ENCODE peak calls at places on chromosomes 2 and 18, in five cellular contexts. One of them, this sample, is unnamed.

GRCh38 chr2:120109186-120110061 is 96.5 kb downstream of the EPB41L5 start:
- DNase-seq in heart right ventricle: no peak
- DNase-seq in AG20443: peak
- DNase-seq in WERI-Rb-1: peak
- DNase-seq in NCI-H2171 treated with DMSO at 0.1 percent for 48 hours: peak
- DNase-seq in this sample: no peak

GRCh38 chr2:159677654-159678053 is 34.7 kb upstream of the MARCHF7 start:
- DNase-seq in heart right ventricle: no peak
- DNase-seq in AG20443: no peak
- DNase-seq in WERI-Rb-1: no peak
- DNase-seq in NCI-H2171 treated with DMSO at 0.1 percent for 48 hours: no peak
- DNase-seq in this sample: no peak

GRCh38 chr2:137729305-137729704 is 235.0 kb upstream of the HNMT start:
- DNase-seq in heart right ventricle: no peak
- DNase-seq in AG20443: no peak
- DNase-seq in WERI-Rb-1: no peak
- DNase-seq in NCI-H2171 treated with DMSO at 0.1 percent for 48 hours: no peak
- DNase-seq in this sample: no peak

GRCh38 chr2:11573418-11574175 is 39.8 kb downstream of the GREB1 start:
- DNase-seq in heart right ventricle: no peak
- DNase-seq in AG20443: peak
- DNase-seq in WERI-Rb-1: no peak
- DNase-seq in NCI-H2171 treated with DMSO at 0.1 percent for 48 hours: no peak
- DNase-seq in this sample: no peak

GRCh38 chr2:174004900-174005605 is 39.9 kb upstream of the SP3 start:
- DNase-seq in heart right ventricle: no peak
- DNase-seq in AG20443: peak
- DNase-seq in WERI-Rb-1: no peak
- DNase-seq in NCI-H2171 treated with DMSO at 0.1 percent for 48 hours: no peak
- DNase-seq in this sample: no peak

GRCh38 chr2:193895226-193895625 is 1700.5 kb upstream of the TMEFF2 start:
- DNase-seq in heart right ventricle: no peak
- DNase-seq in AG20443: no peak
- DNase-seq in WERI-Rb-1: no peak
- DNase-seq in NCI-H2171 treated with DMSO at 0.1 percent for 48 hours: no peak
- DNase-seq in this sample: no peak

GRCh38 chr2:27954771-27955384 is 64.3 kb downstream of the BABAM2 start:
- DNase-seq in heart right ventricle: no peak
- DNase-seq in AG20443: peak
- DNase-seq in WERI-Rb-1: no peak
- DNase-seq in NCI-H2171 treated with DMSO at 0.1 percent for 48 hours: peak
- DNase-seq in this sample: no peak

GRCh38 chr18:76432970-76433767 is 61.9 kb downstream of the ZNF516 start:
- DNase-seq in heart right ventricle: no peak
- DNase-seq in AG20443: no peak
- DNase-seq in WERI-Rb-1: no peak
- DNase-seq in NCI-H2171 treated with DMSO at 0.1 percent for 48 hours: no peak
- DNase-seq in this sample: no peak

GRCh38 chr2:40255118-40255517 is 196.8 kb downstream of the SLC8A1 start:
- DNase-seq in heart right ventricle: no peak
- DNase-seq in AG20443: no peak
- DNase-seq in WERI-Rb-1: no peak
- DNase-seq in NCI-H2171 treated with DMSO at 0.1 percent for 48 hours: no peak
- DNase-seq in this sample: no peak

GRCh38 chr2:65273344-65273743 is 45.7 kb downstream of the ACTR2 start:
- DNase-seq in heart right ventricle: no peak
- DNase-seq in AG20443: no peak
- DNase-seq in WERI-Rb-1: no peak
- DNase-seq in NCI-H2171 treated with DMSO at 0.1 percent for 48 hours: no peak
- DNase-seq in this sample: no peak

GRCh38 chr18:76573325-76574025 is 78.4 kb upstream of the ZNF516 start:
- DNase-seq in heart right ventricle: no peak
- DNase-seq in AG20443: peak
- DNase-seq in WERI-Rb-1: no peak
- DNase-seq in NCI-H2171 treated with DMSO at 0.1 percent for 48 hours: no peak
- DNase-seq in this sample: no peak

GRCh38 chr18:55879331-55879730 is 291.3 kb upstream of the TCF4 start:
- DNase-seq in heart right ventricle: no peak
- DNase-seq in AG20443: peak
- DNase-seq in WERI-Rb-1: no peak
- DNase-seq in NCI-H2171 treated with DMSO at 0.1 percent for 48 hours: no peak
- DNase-seq in this sample: no peak

GRCh38 chr18:79578396-79579260 is 101.0 kb upstream of the CTDP1 start:
- DNase-seq in heart right ventricle: no peak
- DNase-seq in AG20443: no peak
- DNase-seq in WERI-Rb-1: peak
- DNase-seq in NCI-H2171 treated with DMSO at 0.1 percent for 48 hours: no peak
- DNase-seq in this sample: no peak

GRCh38 chr2:64348386-64349142 is 105.4 kb upstream of the LGALSL start:
- DNase-seq in heart right ventricle: no peak
- DNase-seq in AG20443: peak
- DNase-seq in WERI-Rb-1: no peak
- DNase-seq in NCI-H2171 treated with DMSO at 0.1 percent for 48 hours: no peak
- DNase-seq in this sample: no peak

GRCh38 chr2:99473496-99474083 is 16.2 kb downstream of the REV1 start:
- DNase-seq in heart right ventricle: no peak
- DNase-seq in AG20443: no peak
- DNase-seq in WERI-Rb-1: no peak
- DNase-seq in NCI-H2171 treated with DMSO at 0.1 percent for 48 hours: no peak
- DNase-seq in this sample: no peak

GRCh38 chr2:10326151-10326616 is 23.5 kb downstream of the HPCAL1 start:
- DNase-seq in heart right ventricle: no peak
- DNase-seq in AG20443: no peak
- DNase-seq in WERI-Rb-1: no peak
- DNase-seq in NCI-H2171 treated with DMSO at 0.1 percent for 48 hours: peak
- DNase-seq in this sample: no peak

GRCh38 chr2:62147610-62148301 is 48.2 kb upstream of the B3GNT2 start:
- DNase-seq in heart right ventricle: no peak
- DNase-seq in AG20443: peak
- DNase-seq in WERI-Rb-1: no peak
- DNase-seq in NCI-H2171 treated with DMSO at 0.1 percent for 48 hours: no peak
- DNase-seq in this sample: no peak

GRCh38 chr2:207825033-207825957 is 55.6 kb upstream of the FZD5 start:
- DNase-seq in heart right ventricle: no peak
- DNase-seq in AG20443: no peak
- DNase-seq in WERI-Rb-1: no peak
- DNase-seq in NCI-H2171 treated with DMSO at 0.1 percent for 48 hours: no peak
- DNase-seq in this sample: no peak

GRCh38 chr2:217954971-217955740 is 47.6 kb downstream of the TNS1 start:
- DNase-seq in heart right ventricle: no peak
- DNase-seq in AG20443: no peak
- DNase-seq in WERI-Rb-1: no peak
- DNase-seq in NCI-H2171 treated with DMSO at 0.1 percent for 48 hours: no peak
- DNase-seq in this sample: no peak

GRCh38 chr18:74316257-74317180 is 880 bp downstream of the C18orf63 start:
- DNase-seq in heart right ventricle: no peak
- DNase-seq in AG20443: peak
- DNase-seq in WERI-Rb-1: no peak
- DNase-seq in NCI-H2171 treated with DMSO at 0.1 percent for 48 hours: no peak
- DNase-seq in this sample: no peak

GRCh38 chr2:204065571-204065970 is 129.0 kb downstream of the ICOS start:
- DNase-seq in heart right ventricle: no peak
- DNase-seq in AG20443: no peak
- DNase-seq in WERI-Rb-1: no peak
- DNase-seq in NCI-H2171 treated with DMSO at 0.1 percent for 48 hours: no peak
- DNase-seq in this sample: no peak

GRCh38 chr2:52934354-52934898 is 833.2 kb upstream of the CHAC2 start:
- DNase-seq in heart right ventricle: no peak
- DNase-seq in AG20443: no peak
- DNase-seq in WERI-Rb-1: no peak
- DNase-seq in NCI-H2171 treated with DMSO at 0.1 percent for 48 hours: no peak
- DNase-seq in this sample: no peak

GRCh38 chr2:12884713-12885282 is 168.1 kb downstream of the TRIB2 start:
- DNase-seq in heart right ventricle: peak
- DNase-seq in AG20443: peak
- DNase-seq in WERI-Rb-1: no peak
- DNase-seq in NCI-H2171 treated with DMSO at 0.1 percent for 48 hours: no peak
- DNase-seq in this sample: no peak

GRCh38 chr2:142140434-142140845 is 9.6 kb upstream of the LRP1B start:
- DNase-seq in heart right ventricle: no peak
- DNase-seq in AG20443: peak
- DNase-seq in WERI-Rb-1: no peak
- DNase-seq in NCI-H2171 treated with DMSO at 0.1 percent for 48 hours: peak
- DNase-seq in this sample: no peak

GRCh38 chr18:28177828-28178635 is 1.1 kb upstream of the CDH2 start:
- DNase-seq in heart right ventricle: peak
- DNase-seq in AG20443: peak
- DNase-seq in WERI-Rb-1: peak
- DNase-seq in NCI-H2171 treated with DMSO at 0.1 percent for 48 hours: peak
- DNase-seq in this sample: peak

GRCh38 chr2:26757873-26758789 is 6.0 kb upstream of the SLC35F6 start:
- DNase-seq in heart right ventricle: no peak
- DNase-seq in AG20443: peak
- DNase-seq in WERI-Rb-1: no peak
- DNase-seq in NCI-H2171 treated with DMSO at 0.1 percent for 48 hours: no peak
- DNase-seq in this sample: no peak